ENCODE peak calls at places on chromosomes 11 and 22, in six cellular contexts. W, S, U, T, D and B are unnamed samples.

GRCh38 chr11:14018441-14018840 is 55.9 kb downstream of the SPON1 start:
- DNase-seq in W (no peak), S (no peak), U (no peak), T (no peak), D (no peak), B (no peak)

GRCh38 chr11:106420048-106420665 is 342.7 kb downstream of the AASDHPPT start:
- DNase-seq in W (no peak), S (no peak), U (no peak), T (no peak), D (no peak), B (no peak)

GRCh38 chr11:101133190-101133589 is 3.6 kb upstream of the PGR start:
- DNase-seq in W (no peak), S (no peak), U (no peak), T (no peak), D (no peak), B (no peak)

GRCh38 chr22:36425977-36426523 is 38.3 kb upstream of the MYH9 start:
- DNase-seq in W (no peak), S (peak), U (no peak), T (no peak), D (no peak), B (no peak)

GRCh38 chr11:130816941-130817607 is 99.2 kb downstream of the SNX19 start:
- DNase-seq in W (no peak), S (no peak), U (no peak), T (no peak), D (no peak), B (peak)

GRCh38 chr11:118623291-118623655 is 15.9 kb downstream of the PHLDB1 start:
- DNase-seq in W (no peak), S (no peak), U (no peak), T (no peak), D (no peak), B (no peak)

GRCh38 chr22:45446216-45446615 is 32.7 kb downstream of the RIBC2 start:
- DNase-seq in W (no peak), S (no peak), U (no peak), T (no peak), D (no peak), B (no peak)

GRCh38 chr22:37186228-37186996 is 1.6 kb downstream of the C1QTNF6 start:
- DNase-seq in W (no peak), S (peak), U (peak), T (peak), D (peak), B (no peak)

GRCh38 chr22:46627806-46628482 is 7.8 kb downstream of the GRAMD4 start:
- DNase-seq in W (no peak), S (no peak), U (no peak), T (no peak), D (no peak), B (no peak)

GRCh38 chr11:2804701-2805387 is 80.7 kb downstream of the CDKN1C start:
- DNase-seq in W (no peak), S (peak), U (no peak), T (no peak), D (no peak), B (no peak)

GRCh38 chr11:70566768-70567530 is 168.6 kb downstream of the CTTN start:
- DNase-seq in W (no peak), S (no peak), U (no peak), T (no peak), D (no peak), B (no peak)

GRCh38 chr11:40306938-40307548 is 1152.4 kb downstream of the LRRC4C start:
- DNase-seq in W (no peak), S (peak), U (no peak), T (peak), D (no peak), B (no peak)

GRCh38 chr22:37260939-37261338 is 16.9 kb upstream of the RAC2 start:
- DNase-seq in W (no peak), S (peak), U (peak), T (no peak), D (no peak), B (no peak)

GRCh38 chr11:19200410-19201201 is 1.2 kb downstream of the CSRP3 start:
- DNase-seq in W (peak), S (no peak), U (peak), T (no peak), D (peak), B (peak)

GRCh38 chr22:28116261-28116673 is 197.2 kb upstream of the PITPNB start:
- DNase-seq in W (peak), S (no peak), U (no peak), T (no peak), D (peak), B (peak)

GRCh38 chr22:20155330-20156041 is 4.6 kb upstream of the CCDC188 start:
- DNase-seq in W (no peak), S (peak), U (peak), T (peak), D (no peak), B (no peak)

GRCh38 chr11:120977470-120977869 is 46.4 kb upstream of the TBCEL start:
- DNase-seq in W (no peak), S (no peak), U (no peak), T (no peak), D (no peak), B (no peak)

GRCh38 chr22:25390297-25391240 is 171.1 kb downstream of the CRYBB2 start:
- DNase-seq in W (no peak), S (no peak), U (no peak), T (no peak), D (no peak), B (no peak)

GRCh38 chr11:14125529-14125928 is 163.0 kb downstream of the SPON1 start:
- DNase-seq in W (no peak), S (no peak), U (no peak), T (no peak), D (no peak), B (no peak)

GRCh38 chr11:126830216-126830615 is 170.4 kb downstream of the KIRREL3 start:
- DNase-seq in W (no peak), S (no peak), U (no peak), T (no peak), D (no peak), B (no peak)

GRCh38 chr22:49492308-49492707 is 335.4 kb downstream of the BRD1 start:
- DNase-seq in W (no peak), S (no peak), U (no peak), T (no peak), D (no peak), B (no peak)

GRCh38 chr11:118283756-118284350 is 19.8 kb upstream of the MPZL2 start:
- DNase-seq in W (no peak), S (no peak), U (no peak), T (no peak), D (no peak), B (no peak)

GRCh38 chr22:46007003-46007847 is 30.3 kb upstream of the WNT7B start:
- DNase-seq in W (no peak), S (no peak), U (no peak), T (peak), D (no peak), B (peak)

GRCh38 chr22:42202669-42203068 is 67.8 kb downstream of the TCF20 start:
- DNase-seq in W (peak), S (no peak), U (no peak), T (peak), D (peak), B (no peak)

GRCh38 chr22:45703758-45704157 is 32.1 kb downstream of the ATXN10 start:
- DNase-seq in W (no peak), S (peak), U (no peak), T (no peak), D (no peak), B (no peak)

GRCh38 chr22:22076937-22077703 is 94.5 kb upstream of the TOP3B start:
- DNase-seq in W (no peak), S (no peak), U (no peak), T (no peak), D (no peak), B (no peak)

DNA sequence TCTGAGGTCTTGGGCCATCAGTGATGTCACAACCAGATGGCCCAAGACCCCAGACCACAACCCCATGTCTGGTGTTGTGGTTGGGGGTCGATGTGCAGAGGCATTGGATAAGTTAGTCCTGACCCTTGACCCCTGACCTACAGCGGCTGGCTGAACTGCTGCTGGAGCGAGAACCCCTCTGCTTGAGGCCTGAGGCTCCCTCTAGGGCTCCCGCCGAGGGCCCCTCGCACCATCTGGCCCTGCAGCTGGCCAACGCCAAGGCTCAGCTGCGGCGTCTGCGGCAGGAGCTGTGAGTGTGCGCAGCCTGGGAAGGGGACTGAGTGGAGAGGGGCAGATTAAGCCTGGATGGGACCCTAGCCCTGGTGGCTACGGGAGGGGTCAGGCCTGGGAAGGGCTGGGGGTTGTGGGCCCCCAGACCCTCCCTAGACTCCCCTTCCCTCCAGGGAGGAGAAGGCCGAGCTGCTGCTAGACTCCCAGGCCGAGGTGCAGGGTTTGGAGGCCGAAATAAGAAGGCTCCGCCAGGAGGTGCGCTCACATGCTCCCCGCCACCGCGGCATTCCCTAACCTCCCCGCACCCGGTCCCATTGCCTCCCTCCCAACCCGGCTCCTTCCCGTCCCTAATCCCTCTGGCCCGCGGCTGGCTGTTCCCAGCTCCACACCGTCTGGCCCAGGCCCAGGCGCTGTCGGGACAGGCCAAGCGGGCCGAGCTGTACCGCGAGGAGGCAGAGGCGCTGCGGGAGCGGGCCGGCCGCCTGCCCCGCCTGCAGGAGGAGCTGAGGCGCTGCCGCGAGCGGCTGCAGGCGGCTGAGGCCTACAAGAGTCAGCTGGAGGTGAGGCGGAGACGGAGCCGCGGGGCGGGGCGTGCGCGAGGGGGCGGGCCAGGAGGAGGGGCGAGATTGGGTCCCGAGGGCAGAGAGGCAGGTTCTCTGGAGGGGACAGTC is 2.1 kb downstream of the CCDC88B start:
- DNase-seq in W (peak), S (peak), U (peak), T (peak), D (no peak), B (no peak)
- TF ChIP-seq CTCF in W (peak), S (peak), U (peak), T (no peak), D (no peak), B (peak)

DNA sequence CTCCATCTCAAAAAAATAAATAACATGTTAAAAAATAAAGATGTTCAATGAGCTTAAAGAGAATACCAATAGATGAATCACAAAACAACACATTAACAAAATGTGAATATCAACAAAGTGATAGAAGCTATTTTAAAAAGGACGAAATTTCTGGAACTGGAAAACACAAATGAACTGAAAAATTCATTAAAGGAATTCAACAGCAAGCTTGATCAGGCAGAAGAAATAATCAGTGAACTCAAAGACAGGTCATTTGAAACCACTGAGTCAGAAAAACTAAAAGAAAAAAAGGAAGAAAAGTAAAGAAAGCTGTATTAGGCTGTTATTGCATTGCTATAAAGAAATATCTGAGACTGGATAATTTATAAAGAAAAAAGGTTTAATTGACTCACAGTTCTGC is 7.0 kb upstream of the MTMR2 start:
- DNase-seq in W (no peak), S (no peak), U (no peak), T (no peak), D (no peak), B (no peak)
- H3K4me3 ChIP-seq in W (no peak), S (no peak), U (no peak), T (no peak), D (no peak), B (no peak)

DNA sequence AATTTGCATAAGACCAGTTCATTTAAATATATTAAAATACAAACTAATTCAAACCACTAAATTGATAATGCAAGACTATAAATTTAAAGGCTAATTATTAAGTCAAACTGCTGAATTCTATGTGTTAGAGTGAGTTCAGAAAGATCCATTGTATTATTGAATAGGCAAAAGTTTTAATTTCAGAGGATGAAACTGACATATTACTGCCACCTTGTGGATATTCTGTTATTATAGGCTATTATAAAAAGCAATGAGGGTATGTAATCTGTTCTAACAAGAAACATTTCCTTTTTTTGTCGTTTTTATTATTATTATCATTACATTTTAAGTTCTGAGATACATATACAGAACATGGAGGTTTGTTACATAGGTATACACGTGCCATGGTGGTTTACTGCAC is 20.9 kb upstream of the NAALAD2 start:
- DNase-seq in W (no peak), S (no peak), U (no peak), T (no peak), D (no peak), B (no peak)
- TF ChIP-seq CTCF in W (no peak), S (peak), U (no peak), T (no peak), D (no peak), B (peak)

GRCh38 chr11:67506426-67507032 is 1.4 kb upstream of the PITPNM1 start:
- DNase-seq in W (no peak), S (no peak), U (peak), T (no peak), D (no peak), B (no peak)
- H3K4me3 ChIP-seq in W (no peak), S (no peak), U (no peak), T (no peak), D (no peak), B (peak)

GRCh38 chr22:32123657-32124056 is 35.4 kb downstream of the C22orf42 start:
- DNase-seq in W (no peak), S (peak), U (no peak), T (no peak), D (no peak), B (no peak)
- TF ChIP-seq CTCF in W (no peak), S (peak), U (no peak), T (no peak), D (no peak), B (peak)

DNA sequence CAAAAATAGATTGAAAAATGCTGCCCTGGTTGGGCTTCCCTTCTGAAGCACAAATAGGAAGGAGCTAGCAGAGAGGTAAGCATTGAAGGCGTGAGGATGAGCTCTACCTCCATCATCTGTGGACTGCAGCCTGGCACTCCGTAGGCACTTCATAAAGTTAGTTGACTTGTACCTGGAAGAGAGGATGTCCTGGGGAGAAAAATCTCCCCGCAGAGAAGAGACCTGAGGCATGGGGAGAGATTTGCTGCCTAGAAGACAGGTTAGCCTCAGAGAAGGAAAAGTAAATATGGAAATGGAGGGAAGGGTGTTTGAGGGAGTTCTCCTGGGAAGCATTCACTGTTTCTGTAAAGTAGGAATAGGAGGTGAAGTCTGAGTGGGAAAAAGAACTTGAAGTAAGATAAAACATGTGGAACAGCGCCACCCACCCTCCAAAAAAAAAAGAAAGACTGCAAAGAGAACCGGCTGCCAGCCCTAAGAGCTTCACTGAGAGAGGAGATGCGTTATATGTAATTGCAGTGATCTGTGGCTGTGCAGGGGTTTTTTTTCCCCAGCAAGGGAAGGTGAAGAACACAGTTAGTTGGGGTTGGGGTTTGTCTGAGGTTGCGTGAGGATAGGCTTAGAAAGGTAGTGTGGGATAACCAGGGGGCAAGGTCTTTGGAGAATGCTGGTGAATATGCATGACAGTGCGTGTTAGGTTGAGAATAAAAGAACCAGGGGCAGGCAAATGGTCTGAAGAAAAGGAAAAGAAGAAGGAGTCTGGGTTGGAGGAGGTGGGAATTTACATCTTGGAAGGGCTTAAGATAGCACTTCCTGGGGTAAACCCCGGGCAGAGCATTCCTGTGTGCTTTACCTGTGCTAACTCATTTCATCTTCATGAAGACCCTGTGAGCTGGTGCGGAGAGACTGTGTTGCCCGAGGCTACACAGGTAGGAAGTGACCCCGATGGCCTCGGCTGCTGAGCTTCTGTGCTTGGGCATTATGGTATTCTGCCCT is 16.0 kb downstream of the TNRC6B start:
- DNase-seq in W (no peak), S (peak), U (no peak), T (no peak), D (no peak), B (no peak)
- H3K4me3 ChIP-seq in W (no peak), S (peak), U (no peak), T (no peak), D (no peak), B (no peak)

GRCh38 chr11:66956689-66957290 is 1.4 kb downstream of the PC start:
- DNase-seq in W (no peak), S (peak), U (no peak), T (no peak), D (no peak), B (peak)

GRCh38 chr11:66950113-66950535 is 8.1 kb downstream of the PC start:
- DNase-seq in W (no peak), S (no peak), U (no peak), T (no peak), D (no peak), B (peak)

GRCh38 chr11:66953431-66953833 is 4.8 kb downstream of the PC start:
- DNase-seq in W (no peak), S (no peak), U (no peak), T (no peak), D (no peak), B (no peak)

GRCh38 chr11:66951927-66952337 is 6.3 kb downstream of the PC start:
- DNase-seq in W (no peak), S (no peak), U (no peak), T (no peak), D (no peak), B (no peak)

GRCh38 chr11:66951135-66951534 is 7.0 kb downstream of the PC start:
- DNase-seq in W (no peak), S (peak), U (no peak), T (no peak), D (no peak), B (no peak)
- TF ChIP-seq CTCF in W (no peak), S (peak), U (no peak), T (no peak), D (no peak), B (no peak)